ENCODE peak calls at places on chromosome 3, in five cellular contexts. G, Y, Q, P and S are unnamed samples.

GRCh38 chr3:95327478-95327877 is 1264.6 kb downstream of the NSUN3 start:
- DNase-seq in Q (no peak), Y (no peak), P (no peak), G (no peak), S (no peak)

GRCh38 chr3:74167926-74168325 is 446.5 kb downstream of the CNTN3 start:
- DNase-seq in G (no peak), Y (no peak), Q (no peak), P (no peak), S (no peak)

GRCh38 chr3:109025896-109026295 is 72.2 kb upstream of the GUCA1C start:
- DNase-seq in P (no peak), Y (no peak), G (no peak), Q (no peak), S (no peak)

GRCh38 chr3:181630873-181631272 is 80.9 kb upstream of the SOX2 start:
- DNase-seq in G (no peak), Q (no peak), P (no peak), Y (no peak), S (no peak)

GRCh38 chr3:111616417-111617105 is 21.4 kb upstream of the ZBED2 start:
- DNase-seq in P (peak), Q (no peak), G (peak), Y (peak), S (no peak)

GRCh38 chr3:78940128-78940527 is 827.7 kb downstream of the ROBO1 start:
- DNase-seq in Q (no peak), G (no peak), P (no peak), Y (no peak), S (no peak)

GRCh38 chr3:136893848-136894443 is 31.9 kb downstream of the NCK1 start:
- DNase-seq in G (no peak), Y (peak), Q (no peak), P (no peak), S (no peak)

GRCh38 chr3:159620281-159620680 is 368.4 kb upstream of the IL12A start:
- DNase-seq in Q (no peak), Y (peak), P (no peak), G (no peak), S (no peak)

GRCh38 chr3:59451800-59452741 is 402.2 kb upstream of the CFAP20DC start:
- DNase-seq in P (no peak), G (no peak), Q (no peak), Y (no peak), S (no peak)

GRCh38 chr3:58824285-58824684 is 157.7 kb upstream of the FAM3D start:
- DNase-seq in P (no peak), Q (no peak), G (no peak), Y (peak), S (peak)

GRCh38 chr3:188861847-188862740 is 309.7 kb upstream of the TPRG1 start:
- DNase-seq in Y (peak), P (no peak), G (no peak), Q (no peak), S (no peak)

GRCh38 chr3:197021231-197021630 is 8.4 kb downstream of the MELTF start:
- DNase-seq in P (no peak), Y (no peak), Q (no peak), G (no peak), S (no peak)

GRCh38 chr3:8503871-8504610 is 2.4 kb downstream of the LMCD1 start:
- DNase-seq in P (no peak), Q (no peak), G (no peak), Y (no peak), S (no peak)

GRCh38 chr3:43345246-43345645 is 58.9 kb downstream of the SNRK start:
- DNase-seq in Y (no peak), Q (no peak), G (no peak), P (no peak), S (no peak)

GRCh38 chr3:14803101-14803980 is 15.4 kb upstream of the FGD5 start:
- DNase-seq in G (peak), P (no peak), Y (peak), Q (peak), S (no peak)

GRCh38 chr3:62172199-62172598 is 201.2 kb downstream of the FEZF2 start:
- DNase-seq in Y (no peak), Q (no peak), G (no peak), P (no peak), S (no peak)

GRCh38 chr3:72227536-72228070 is 442.7 kb upstream of the PROK2 start:
- DNase-seq in P (no peak), Y (peak), G (no peak), Q (no peak), S (no peak)

GRCh38 chr3:83738202-83738601 is 1220.6 kb upstream of the CADM2 start:
- DNase-seq in G (no peak), Q (no peak), Y (no peak), P (no peak), S (no peak)

GRCh38 chr3:124266517-124266916 is 274.6 kb upstream of the ROPN1 start:
- DNase-seq in Y (no peak), P (no peak), Q (no peak), G (no peak), S (no peak)

GRCh38 chr3:58535531-58536500 is 1.2 kb downstream of the ACOX2 start:
- DNase-seq in Q (peak), Y (peak), G (no peak), P (no peak), S (no peak)

GRCh38 chr3:115634052-115634451 is 10.7 kb downstream of the GAP43 start:
- DNase-seq in P (no peak), Q (no peak), G (no peak), Y (no peak), S (no peak)

GRCh38 chr3:48112813-48113212 is 75.4 kb downstream of the CDC25A start:
- DNase-seq in Y (no peak), P (no peak), G (no peak), Q (no peak), S (no peak)

GRCh38 chr3:112752092-112752512 is 94.6 kb downstream of the CD200R1L start:
- DNase-seq in P (no peak), Q (no peak), G (no peak), Y (peak), S (no peak)

GRCh38 chr3:49723301-49723630 is 485 bp downstream of the GMPPB start:
- DNase-seq in Q (peak), P (peak), Y (peak), G (peak), S (no peak)

GRCh38 chr3:107604057-107604802 is 81.5 kb downstream of the BBX start:
- DNase-seq in Q (no peak), Y (peak), G (no peak), P (no peak), S (no peak)

GRCh38 chr3:46440531-46441294 is 24.0 kb downstream of the LTF start:
- DNase-seq in P (no peak), Y (no peak), G (no peak), Q (no peak), S (no peak)

GRCh38 chr3:42371776-42372175 is 38.6 kb downstream of the LYZL4 start:
- DNase-seq in G (no peak), Q (no peak), P (no peak), Y (no peak), S (no peak)

GRCh38 chr3:141092663-141093062 is 41.5 kb downstream of the SPSB4 start:
- DNase-seq in Y (no peak), G (no peak), P (no peak), Q (no peak), S (no peak)

GRCh38 chr3:177811835-177812234 is 614.6 kb upstream of the TBL1XR1 start:
- DNase-seq in Y (no peak), Q (no peak), P (no peak), G (no peak), S (no peak)

GRCh38 chr3:46662771-46663551 is 30.5 kb downstream of the ALS2CL start:
- DNase-seq in G (no peak), Y (peak), P (no peak), Q (peak), S (peak)

GRCh38 chr3:87227835-87228144 is 681 bp downstream of the CHMP2B start:
- DNase-seq in G (no peak), Q (no peak), P (no peak), Y (no peak), S (no peak)

GRCh38 chr3:132242790-132243189 is 74.4 kb upstream of the ACP3 start:
- DNase-seq in P (no peak), G (no peak), Y (no peak), Q (no peak), S (no peak)

GRCh38 chr3:138349926-138350665 is 1.7 kb downstream of the MRAS start:
- DNase-seq in P (no peak), G (no peak), Y (peak), Q (no peak), S (no peak)
- H3K4me3 ChIP-seq in P (no peak), G (no peak), Y (peak), Q (peak), S (no peak)

GRCh38 chr3:186617038-186617934 is 4.4 kb downstream of the AHSG start:
- DNase-seq in P (peak), Q (peak), G (peak), Y (peak), S (peak)
- H3K4me3 ChIP-seq in P (no peak), Q (no peak), G (no peak), Y (peak), S (no peak)

GRCh38 chr3:126911162-126912026 is 71.5 kb upstream of the PLXNA1 start:
- DNase-seq in Q (peak), P (peak), Y (peak), G (peak), S (no peak)

GRCh38 chr3:126910231-126910630 is 72.7 kb upstream of the PLXNA1 start:
- DNase-seq in Y (no peak), Q (no peak), P (no peak), G (no peak), S (no peak)

GRCh38 chr3:126907557-126907956 is 75.4 kb upstream of the PLXNA1 start:
- DNase-seq in Q (no peak), Y (peak), G (no peak), P (no peak), S (no peak)

GRCh38 chr3:126912027-126912422 is 70.9 kb upstream of the PLXNA1 start:
- DNase-seq in Y (no peak), P (no peak), G (no peak), Q (no peak), S (no peak)

DNA sequence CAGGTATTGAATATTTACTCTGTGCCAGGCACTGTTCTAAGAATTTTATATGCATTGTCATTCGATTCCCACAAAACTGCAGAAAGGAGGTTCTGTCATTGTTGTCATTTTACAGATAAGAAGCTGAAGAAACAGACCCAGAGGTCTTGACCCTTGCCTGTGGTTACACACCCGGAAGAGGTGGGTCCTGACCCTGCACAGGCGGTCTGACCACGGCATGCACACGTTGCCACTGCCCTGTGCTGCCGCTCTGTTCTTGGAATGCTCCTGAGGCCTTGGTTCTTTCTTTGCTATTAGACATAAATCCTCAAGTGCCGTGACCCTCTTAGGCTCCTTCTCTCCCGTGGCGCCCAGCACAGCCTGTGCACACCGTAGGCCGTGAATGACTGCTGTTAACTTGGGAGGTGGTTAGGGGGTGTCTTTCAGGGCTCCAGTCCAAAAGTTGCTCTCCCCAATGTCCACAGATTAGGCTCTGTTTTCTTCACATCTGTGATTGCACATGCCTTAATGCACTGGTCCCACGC is 74.1 kb upstream of the PLXNA1 start:
- DNase-seq in Q (no peak), G (no peak), P (no peak), Y (no peak), S (no peak)
- H3K4me3 ChIP-seq in Q (no peak), G (no peak), P (no peak), Y (no peak), S (no peak)

DNA sequence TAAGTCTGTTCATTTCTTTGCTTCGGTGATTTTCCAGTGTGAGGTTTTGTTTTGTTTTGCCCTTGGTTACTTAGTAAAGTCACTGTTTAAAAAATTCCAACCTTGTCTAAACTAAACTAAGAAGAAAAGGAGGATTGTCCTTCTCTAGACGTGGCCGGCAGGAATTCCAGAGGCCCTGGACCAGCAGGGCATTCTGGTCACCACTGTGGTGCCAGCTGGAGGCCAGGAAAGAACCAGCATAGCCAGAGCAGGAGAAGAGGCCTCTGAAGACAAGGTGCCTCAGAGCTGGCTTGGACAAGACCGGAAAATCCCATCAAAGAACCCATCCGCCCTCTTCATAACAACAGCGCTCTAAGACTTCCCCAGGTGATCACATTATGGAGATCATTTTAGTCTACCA is 8.1 kb downstream of the PLOD2 start:
- DNase-seq in P (no peak), Y (no peak), G (no peak), Q (no peak), S (no peak)
- H3K4me3 ChIP-seq in P (no peak), Y (no peak), G (no peak), Q (no peak), S (no peak)

DNA sequence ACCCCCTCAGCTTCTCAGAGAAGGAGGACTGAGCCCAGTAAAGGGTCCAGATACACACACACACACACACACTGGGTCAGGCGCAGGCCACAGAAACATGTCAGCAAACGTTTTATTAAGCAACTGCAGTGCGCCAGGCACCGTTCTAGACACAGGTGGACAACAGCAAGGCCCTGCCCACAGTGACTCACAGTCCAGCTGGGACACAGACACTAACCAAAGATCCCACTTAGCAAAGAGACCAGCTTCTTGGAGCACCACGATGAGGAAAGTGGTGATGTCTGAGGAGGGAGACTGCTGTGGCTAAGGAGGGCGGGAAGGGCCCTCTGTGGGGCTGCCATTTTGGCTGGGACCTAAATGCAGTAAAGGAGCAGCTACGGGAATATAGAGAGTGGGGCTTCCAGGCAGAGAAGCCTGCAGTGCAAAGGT is 2.8 kb upstream of the VILL start:
- DNase-seq in P (no peak), G (peak), Q (no peak), Y (no peak), S (no peak)
- H3K4me3 ChIP-seq in P (no peak), G (no peak), Q (no peak), Y (no peak), S (no peak)

GRCh38 chr3:100403956-100404548 is 2.7 kb downstream of the LNP1 start:
- DNase-seq in P (no peak), Q (no peak), G (no peak), Y (peak), S (no peak)
- H3K4me3 ChIP-seq in P (no peak), Q (no peak), G (no peak), Y (no peak), S (no peak)